ENCODE peak calls at places on chromosome 3, in nine cellular contexts. J is WERI-Rb-1, T is HEK293T, W is occipital lobe, K is KG1, C is iris pigment epithelial cell, N is smooth muscle cell of the brain vasculature, X is sciatic nerve, Z is T-helper 2 cell. O is an unnamed sample.

GRCh38 chr3:169847896-169848295 is 21.8 kb downstream of the LRRC31 start:
- DNase-seq in J (no peak), T (no peak), W (no peak), K (no peak), C (no peak), N (no peak), X (no peak), Z (no peak), O (no peak)

GRCh38 chr3:195221015-195221853 is 49.7 kb downstream of the XXYLT1 start:
- DNase-seq in J (no peak), T (no peak), W (no peak), K (no peak), C (peak; percentile 37), N (no peak), X (no peak), Z (no peak), O (no peak)

GRCh38 chr3:158105710-158106438 is at the start of gene SHOX2:
- DNase-seq in J (peak; percentile 80), T (peak; percentile 34), W (no peak), K (no peak), C (peak; percentile 39), N (no peak), X (peak; percentile 83), Z (no peak), O (no peak)

GRCh38 chr3:97940034-97940433 is 32.2 kb downstream of the RIOX2 start:
- DNase-seq in J (no peak), T (peak; percentile 12), W (no peak), K (no peak), C (no peak), N (no peak), X (no peak), Z (peak; percentile 1), O (no peak)

GRCh38 chr3:17639257-17639656 is 103.2 kb downstream of the TBC1D5 start:
- DNase-seq in J (no peak), T (no peak), W (no peak), K (no peak), C (peak; percentile 77), N (no peak), X (no peak), Z (no peak), O (no peak)

GRCh38 chr3:56042326-56042951 is 425.8 kb downstream of the ERC2 start:
- DNase-seq in J (no peak), T (peak; percentile 62), W (no peak), K (no peak), C (peak; percentile 60), N (no peak), X (no peak), Z (no peak), O (no peak)

GRCh38 chr3:57144952-57145351 is 20.2 kb downstream of the IL17RD start:
- DNase-seq in J (no peak), T (no peak), W (no peak), K (no peak), C (no peak), N (no peak), X (no peak), Z (no peak), O (no peak)

GRCh38 chr3:37941608-37942540 is 48.7 kb upstream of the VILL start:
- DNase-seq in J (peak; percentile 41), T (no peak), W (no peak), K (no peak), C (no peak), N (no peak), X (no peak), Z (no peak), O (no peak)

GRCh38 chr3:194587438-194587931 is 45.7 kb downstream of the TMEM44 start:
- DNase-seq in J (no peak), T (no peak), W (peak; percentile 5), K (no peak), C (peak; percentile 62), N (no peak), X (no peak), Z (no peak), O (no peak)

GRCh38 chr3:23202921-23203650 is at the start of gene UBE2E2:
- DNase-seq in J (peak; percentile 68), T (peak; percentile 89), W (peak; percentile 67), K (peak; percentile 30), C (peak; percentile 70), N (no peak), X (peak; percentile 84), Z (no peak), O (peak; percentile 13)

GRCh38 chr3:141255137-141255536 is 23.5 kb downstream of the PXYLP1 start:
- DNase-seq in J (no peak), T (no peak), W (no peak), K (no peak), C (no peak), N (no peak), X (no peak), Z (no peak), O (no peak)

GRCh38 chr3:134677196-134677986 is 26.6 kb upstream of the KY start:
- DNase-seq in J (peak; percentile 58), T (peak; percentile 57), W (peak; percentile 26), K (no peak), C (no peak), N (no peak), X (no peak), Z (no peak), O (no peak)

GRCh38 chr3:153348457-153349137 is 186.6 kb downstream of the RAP2B start:
- DNase-seq in J (no peak), T (no peak), W (no peak), K (no peak), C (peak; percentile 47), N (no peak), X (no peak), Z (no peak), O (no peak)

GRCh38 chr3:20561166-20561565 is 375.2 kb upstream of the SGO1 start:
- DNase-seq in J (peak; percentile 23), T (no peak), W (no peak), K (no peak), C (peak; percentile 6), N (no peak), X (no peak), Z (no peak), O (no peak)

GRCh38 chr3:196726788-196727675 is 12.6 kb upstream of the PAK2 start:
- DNase-seq in J (no peak), T (no peak), W (no peak), K (no peak), C (peak; percentile 82), N (peak; percentile 21), X (no peak), Z (no peak), O (no peak)

GRCh38 chr3:146605106-146605505 is at the start of gene PLSCR5:
- DNase-seq in J (no peak), T (no peak), W (no peak), K (no peak), C (no peak), N (no peak), X (no peak), Z (no peak), O (no peak)

O was measured in thoracic aorta.